ENCODE peak calls at places on chromosomes 2 and 18, in eight cellular contexts. G, D, M, F, Y, H, W and I are unnamed samples.

GRCh38 chr2:45013229-45014015 is 4.2 kb upstream of the SIX2 start:
- DNase-seq in M (no peak), Y (no peak), H (no peak), W (no peak), F (no peak), G (no peak), D (peak; percentile 74), I (no peak)

GRCh38 chr2:14903709-14904374 is 271.3 kb downstream of the LRATD1 start:
- DNase-seq in G (peak; percentile 52), H (peak; percentile 74), Y (peak; percentile 39), F (peak; percentile 65), D (no peak), W (no peak), M (peak; percentile 42), I (peak; percentile 47)

GRCh38 chr2:240586919-240587800 is 626 bp downstream of the CAPN10 start:
- DNase-seq in M (peak; percentile 51), H (peak; percentile 41), D (no peak), F (no peak), Y (peak; percentile 57), W (no peak), G (peak; percentile 45), I (peak; percentile 80)

GRCh38 chr2:20419007-20419576 is 27.8 kb upstream of the RHOB start:
- DNase-seq in Y (no peak), G (no peak), D (no peak), H (no peak), M (peak; percentile 51), W (no peak), F (no peak), I (peak; percentile 91)

GRCh38 chr2:84700006-84700405 is 180.9 kb downstream of the TRABD2A start:
- DNase-seq in H (no peak), M (no peak), D (no peak), Y (no peak), W (no peak), F (no peak), G (no peak), I (no peak)

GRCh38 chr18:59839931-59840685 is 59.7 kb upstream of the PMAIP1 start:
- DNase-seq in Y (no peak), W (no peak), G (no peak), D (no peak), M (no peak), H (no peak), F (no peak), I (no peak)

GRCh38 chr18:35934891-35935290 is 37.6 kb upstream of the RMP24 start:
- DNase-seq in D (no peak), G (no peak), M (no peak), W (no peak), H (no peak), F (no peak), Y (no peak), I (no peak)

GRCh38 chr18:66616523-66616983 is 12.7 kb upstream of the CDH19 start:
- DNase-seq in W (no peak), H (no peak), M (no peak), G (peak; percentile 59), Y (no peak), F (peak; percentile 16), D (no peak), I (peak; percentile 24)

GRCh38 chr18:13165636-13166423 is 52.7 kb upstream of the LDLRAD4 start:
- DNase-seq in G (no peak), F (no peak), H (no peak), M (no peak), W (no peak), Y (no peak), D (no peak), I (no peak)

GRCh38 chr18:36688020-36688965 is 140.5 kb downstream of the TPGS2 start:
- DNase-seq in M (peak; percentile 65), D (no peak), Y (peak; percentile 58), G (peak; percentile 73), F (peak; percentile 4), W (peak; percentile 61), H (peak; percentile 71), I (peak; percentile 66)

GRCh38 chr2:96115631-96116423 is 544 bp downstream of the ADRA2B start:
- DNase-seq in F (no peak), G (no peak), H (no peak), W (no peak), D (no peak), Y (no peak), M (no peak), I (no peak)

GRCh38 chr18:3498705-3499451 is 48.9 kb downstream of the TGIF1 start:
- DNase-seq in W (no peak), D (no peak), Y (no peak), F (no peak), H (peak; percentile 56), M (peak; percentile 37), G (no peak), I (no peak)